ENCODE peak calls at places on chromosomes 6 and 20, in five cellular contexts. B is IMR-90, I is GM12878, T is HepG2, U is K562. R is an unnamed sample.
A peak's percentile ranks its signal among the peaks of the same experiment; 100 is the strongest.

GRCh38 chr20:23349338-23350006 is 1.1 kb upstream of the NXT1 start:
- DNase-seq in T (no peak), B (no peak), I (no peak), U (peak; percentile 16), R (peak; percentile 42)

GRCh38 chr6:38306915-38307314 is 332.8 kb downstream of the BTBD9 start:
- DNase-seq in T (no peak), U (no peak), B (no peak), I (no peak), R (no peak)

GRCh38 chr20:53215166-53215565 is 243.0 kb downstream of the TSHZ2 start:
- DNase-seq in T (no peak), U (no peak), I (no peak), B (no peak), R (no peak)

GRCh38 chr6:163711615-163712568 is 297.4 kb downstream of the QKI start:
- DNase-seq in I (peak; percentile 72), B (no peak), U (no peak), T (peak; percentile 11), R (peak; percentile 81)

GRCh38 chr6:161455848-161456247 is 182.0 kb upstream of the AGPAT4 start:
- DNase-seq in U (no peak), B (no peak), T (no peak), I (no peak), R (no peak)

GRCh38 chr6:105592329-105592728 is 189.4 kb upstream of the PREP start:
- DNase-seq in U (no peak), I (no peak), B (peak; percentile 96), T (no peak), R (no peak)

GRCh38 chr6:10733151-10733715 is 10.4 kb downstream of the TMEM14C start:
- DNase-seq in B (no peak), T (no peak), U (no peak), I (no peak), R (no peak)

GRCh38 chr6:138089325-138089724 is 17.9 kb downstream of the PERP start:
- DNase-seq in I (no peak), B (no peak), T (no peak), U (no peak), R (no peak)

GRCh38 chr6:127514396-127515227 is 4.5 kb downstream of the MTCL3 start:
- DNase-seq in U (no peak), B (peak; percentile 48), T (no peak), I (no peak), R (peak; percentile 28)

GRCh38 chr6:24194968-24195700 is 69.1 kb downstream of the NRSN1 start:
- DNase-seq in B (no peak), T (peak; percentile 92), U (no peak), I (no peak), R (no peak)

GRCh38 chr20:23537030-23537429 is 31.3 kb downstream of the CST9L start:
- DNase-seq in U (no peak), B (no peak), I (no peak), T (no peak), R (no peak)

GRCh38 chr6:10163159-10163962 is 251.5 kb downstream of the TFAP2A start:
- DNase-seq in T (no peak), B (no peak), U (no peak), I (no peak), R (no peak)

GRCh38 chr20:13373400-13373799 is 152.3 kb downstream of the ISM1 start:
- DNase-seq in U (no peak), B (no peak), I (no peak), T (no peak), R (no peak)
- TF ChIP-seq MXI1 in U (no peak), B (no peak), I (no peak), T (no peak), R (no peak)

DNA sequence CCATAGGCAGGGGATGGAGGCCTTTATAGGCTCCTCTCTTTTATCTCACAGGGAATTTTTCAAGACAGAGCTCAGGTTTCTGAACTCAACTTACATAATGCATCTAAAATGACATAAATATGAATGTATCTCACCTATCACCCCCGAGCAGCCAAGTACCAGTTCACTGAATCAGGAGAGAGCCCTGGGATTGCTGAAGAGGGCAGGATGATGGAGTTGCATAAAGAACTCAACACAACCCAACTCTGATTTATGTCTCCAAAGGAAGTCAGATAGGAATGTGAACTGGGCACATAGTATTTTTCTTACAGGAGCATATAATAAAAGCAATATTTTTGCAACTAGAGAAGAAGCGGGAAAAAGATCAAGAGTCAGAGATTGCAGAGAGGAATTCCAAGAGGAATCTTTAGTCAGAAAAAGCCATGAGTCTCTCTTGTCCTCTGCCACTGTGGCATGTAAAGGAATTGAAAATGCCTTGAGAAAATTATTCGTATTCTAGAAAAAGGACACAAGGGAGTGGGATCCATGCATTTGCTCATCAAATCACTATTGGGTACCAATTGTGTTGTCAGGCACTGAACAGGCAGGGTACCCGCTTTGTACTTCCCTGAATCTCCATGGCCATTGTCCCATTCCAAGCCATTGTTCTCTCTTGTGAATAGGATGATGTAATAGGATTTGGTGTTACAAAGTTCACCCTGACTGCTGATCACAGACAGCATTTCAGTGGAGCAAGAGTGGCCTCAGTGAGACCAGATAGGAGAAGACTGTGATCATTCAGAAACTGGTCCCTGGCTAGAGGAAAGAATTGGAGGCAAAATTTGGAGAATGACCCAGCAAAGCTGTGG is 16.3 kb downstream of the RIN2 start:
- DNase-seq in T (peak; percentile 72), I (no peak), U (no peak), B (no peak), R (no peak)
- TF ChIP-seq MXI1 in T (no peak), I (no peak), U (no peak), B (no peak), R (no peak)

GRCh38 chr20:4297141-4297826 is 281.9 kb upstream of the RNF24 start:
- DNase-seq in B (peak; percentile 2), I (no peak), U (no peak), T (peak; percentile 43), R (no peak)
- TF ChIP-seq MXI1 in B (no peak), I (no peak), U (no peak), T (no peak), R (no peak)

GRCh38 chr6:63663147-63663877 is 27.7 kb downstream of the PHF3 start:
- DNase-seq in T (no peak), I (no peak), U (no peak), B (peak; percentile 85), R (no peak)
- TF ChIP-seq MXI1 in T (no peak), I (no peak), U (no peak), B (no peak), R (no peak)

DNA sequence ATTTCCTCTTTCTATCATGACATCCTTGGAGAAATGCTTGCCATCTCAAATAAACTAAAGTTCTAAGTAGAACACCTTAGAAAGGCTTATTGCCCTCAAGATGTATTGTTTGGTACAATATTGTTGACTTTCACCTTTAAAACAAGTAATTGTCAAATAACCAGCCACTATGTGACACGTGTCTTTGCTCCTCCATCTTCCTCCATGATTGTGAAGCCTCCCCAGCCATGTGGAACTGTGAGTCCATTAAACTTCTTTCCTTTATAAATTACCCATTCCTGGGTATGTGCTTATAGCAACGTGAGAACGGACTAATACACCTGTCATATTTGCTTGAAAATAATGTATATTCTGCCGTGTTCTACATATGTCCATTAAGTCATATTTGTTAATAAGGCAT is 126.5 kb downstream of the BMP5 start:
- DNase-seq in B (no peak), I (no peak), T (no peak), U (no peak), R (no peak)
- TF ChIP-seq MXI1 in B (no peak), I (no peak), T (no peak), U (no peak), R (no peak)